ENCODE peak calls at places on chromosomes 3 and 15, in six cellular contexts. C, N, X, B, O and L are unnamed samples.

GRCh38 chr3:10437995-10438901 is 67.1 kb downstream of the ATP2B2 start:
- DNase-seq in C (no peak), N (no peak), X (no peak), B (no peak), O (no peak), L (no peak)

GRCh38 chr15:50881121-50882048 is 27.1 kb upstream of the AP4E1 start:
- DNase-seq in C (no peak), N (no peak), X (peak; percentile 35), B (no peak), O (no peak), L (no peak)

GRCh38 chr15:56886450-56886856 is 32.0 kb upstream of the TCF12 start:
- DNase-seq in C (no peak), N (no peak), X (no peak), B (no peak), O (no peak), L (no peak)

GRCh38 chr15:100831466-100831865 is 48.2 kb upstream of the ALDH1A3 start:
- DNase-seq in C (no peak), N (no peak), X (no peak), B (no peak), O (no peak), L (no peak)

GRCh38 chr3:61277411-61277810 is 26.2 kb upstream of the FHIT start:
- DNase-seq in C (no peak), N (no peak), X (no peak), B (no peak), O (no peak), L (no peak)

GRCh38 chr3:77319711-77320110 is 279.8 kb downstream of the ROBO2 start:
- DNase-seq in C (peak; percentile 38), N (no peak), X (no peak), B (no peak), O (no peak), L (peak; percentile 28)

GRCh38 chr3:13012228-13012691 is 61.0 kb downstream of the IQSEC1 start:
- DNase-seq in C (no peak), N (peak; percentile 59), X (no peak), B (no peak), O (no peak), L (peak; percentile 46)

GRCh38 chr15:91867581-91868026 is 14.1 kb downstream of the SLCO3A1 start:
- DNase-seq in C (no peak), N (no peak), X (peak; percentile 92), B (peak; percentile 57), O (peak; percentile 98), L (no peak)

GRCh38 chr3:188194327-188194726 is 40.4 kb downstream of the LPP start:
- DNase-seq in C (no peak), N (no peak), X (peak; percentile 25), B (no peak), O (no peak), L (no peak)

GRCh38 chr3:18669374-18669773 is 244.2 kb upstream of the SATB1 start:
- DNase-seq in C (no peak), N (no peak), X (no peak), B (no peak), O (no peak), L (no peak)

GRCh38 chr3:29291262-29291981 is 10.6 kb downstream of the RBMS3 start:
- DNase-seq in C (no peak), N (no peak), X (peak; percentile 44), B (no peak), O (no peak), L (no peak)

GRCh38 chr3:16587703-16588070 is 17.5 kb downstream of the DAZL start:
- DNase-seq in C (no peak), N (no peak), X (peak; percentile 53), B (no peak), O (no peak), L (no peak)

GRCh38 chr15:85955501-85956391 is 123.9 kb upstream of the AGBL1 start:
- DNase-seq in C (no peak), N (no peak), X (no peak), B (no peak), O (no peak), L (peak; percentile 17)

GRCh38 chr3:13289771-13290285 is 130.3 kb downstream of the NUP210 start:
- DNase-seq in C (no peak), N (no peak), X (no peak), B (no peak), O (no peak), L (no peak)

GRCh38 chr3:43497905-43498365 is 123.9 kb downstream of the ANO10 start:
- DNase-seq in C (no peak), N (no peak), X (peak; percentile 53), B (no peak), O (peak; percentile 17), L (no peak)

GRCh38 chr3:152051501-152052404 is 178.3 kb downstream of the SUCNR1 start:
- DNase-seq in C (no peak), N (no peak), X (peak; percentile 22), B (no peak), O (no peak), L (peak; percentile 21)

GRCh38 chr3:175255698-175256097 is 396.6 kb downstream of the NAALADL2 start:
- DNase-seq in C (no peak), N (no peak), X (peak; percentile 49), B (no peak), O (peak; percentile 30), L (no peak)

GRCh38 chr3:19598870-19599269 is 335.1 kb downstream of the EFHB start:
- DNase-seq in C (no peak), N (peak; percentile 4), X (no peak), B (no peak), O (no peak), L (peak; percentile 4)

GRCh38 chr15:97009036-97009555 is 678.6 kb downstream of the NR2F2 start:
- DNase-seq in C (no peak), N (no peak), X (no peak), B (no peak), O (no peak), L (no peak)

GRCh38 chr3:9345041-9345440 is 17.8 kb upstream of the THUMPD3 start:
- DNase-seq in C (no peak), N (no peak), X (no peak), B (no peak), O (no peak), L (no peak)

GRCh38 chr3:28077566-28077965 is 163.9 kb upstream of the CMC1 start:
- DNase-seq in C (peak; percentile 7), N (no peak), X (peak; percentile 66), B (no peak), O (no peak), L (no peak)

GRCh38 chr3:71784914-71785593 is at the start of gene PROK2:
- DNase-seq in C (peak; percentile 25), N (peak; percentile 42), X (no peak), B (no peak), O (peak; percentile 3), L (peak; percentile 24)

GRCh38 chr3:48863122-48863521 is 15.4 kb upstream of the PRKAR2A start:
- DNase-seq in C (no peak), N (no peak), X (no peak), B (no peak), O (no peak), L (no peak)

GRCh38 chr15:44427756-44428724 is 611 bp downstream of the CTDSPL2 start:
- DNase-seq in C (peak; percentile 51), N (no peak), X (peak; percentile 6), B (peak; percentile 8), O (peak; percentile 60), L (no peak)

GRCh38 chr3:45571216-45571615 is 23.3 kb upstream of the LIMD1 start:
- DNase-seq in C (no peak), N (no peak), X (no peak), B (no peak), O (no peak), L (no peak)

GRCh38 chr3:5006755-5007202 is 27.5 kb downstream of the BHLHE40 start:
- DNase-seq in C (no peak), N (peak; percentile 87), X (no peak), B (no peak), O (no peak), L (peak; percentile 80)

GRCh38 chr3:41205591-41205990 is 6.3 kb downstream of the CTNNB1 start:
- DNase-seq in C (no peak), N (no peak), X (no peak), B (no peak), O (no peak), L (no peak)

GRCh38 chr3:41200669-41201021 is 1.3 kb downstream of the CTNNB1 start:
- DNase-seq in C (peak; percentile 14), N (no peak), X (peak; percentile 38), B (no peak), O (peak; percentile 10), L (peak; percentile 18)

GRCh38 chr3:41202075-41202833 is 2.9 kb downstream of the CTNNB1 start:
- DNase-seq in C (no peak), N (no peak), X (no peak), B (no peak), O (no peak), L (no peak)

GRCh38 chr3:41204369-41204768 is 5.1 kb downstream of the CTNNB1 start:
- DNase-seq in C (no peak), N (no peak), X (no peak), B (no peak), O (no peak), L (no peak)

GRCh38 chr3:41202834-41203345 is 3.6 kb downstream of the CTNNB1 start:
- DNase-seq in C (no peak), N (no peak), X (peak; percentile 68), B (no peak), O (peak; percentile 26), L (peak; percentile 17)
- TF ChIP-seq CTCF in C (no peak), N (peak; percentile 20), X (peak; percentile 51), B (peak; percentile 33), O (peak; percentile 61), L (peak; percentile 30)

GRCh38 chr3:111210003-111210699 is 138.5 kb downstream of the NECTIN3 start:
- DNase-seq in C (no peak), N (no peak), X (peak; percentile 30), B (no peak), O (no peak), L (no peak)
- TF ChIP-seq CTCF in C (no peak), N (no peak), X (no peak), B (no peak), O (no peak), L (no peak)

DNA sequence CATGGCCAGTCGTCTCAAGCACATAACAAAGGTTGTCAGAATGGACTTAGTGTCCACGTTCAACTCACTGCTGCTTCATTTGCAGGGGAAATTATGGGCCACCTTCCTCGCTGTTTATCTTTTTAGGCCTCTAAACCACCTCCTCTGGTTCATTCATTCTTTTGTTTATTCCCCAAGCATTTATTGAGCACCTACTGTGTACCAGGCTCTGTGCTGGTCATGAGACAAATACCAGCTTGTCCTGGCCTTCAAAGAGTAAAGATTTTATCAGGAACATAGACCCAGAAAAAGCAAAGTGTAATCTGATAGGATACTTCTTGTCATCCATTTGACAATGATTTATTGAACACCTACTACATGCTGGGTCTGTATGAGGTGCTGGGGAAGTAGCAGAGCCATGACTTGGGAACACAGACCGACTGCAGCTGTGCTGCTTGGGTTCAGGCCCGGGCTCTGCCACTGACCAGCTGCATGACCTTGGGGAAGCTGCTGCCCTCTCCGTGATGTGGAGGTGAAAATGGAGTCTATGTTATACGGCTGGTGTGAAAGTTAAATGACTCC is 63.4 kb upstream of the SLC6A6 start:
- DNase-seq in C (no peak), N (no peak), X (no peak), B (no peak), O (no peak), L (no peak)
- TF ChIP-seq CTCF in C (no peak), N (no peak), X (no peak), B (no peak), O (no peak), L (no peak)

DNA sequence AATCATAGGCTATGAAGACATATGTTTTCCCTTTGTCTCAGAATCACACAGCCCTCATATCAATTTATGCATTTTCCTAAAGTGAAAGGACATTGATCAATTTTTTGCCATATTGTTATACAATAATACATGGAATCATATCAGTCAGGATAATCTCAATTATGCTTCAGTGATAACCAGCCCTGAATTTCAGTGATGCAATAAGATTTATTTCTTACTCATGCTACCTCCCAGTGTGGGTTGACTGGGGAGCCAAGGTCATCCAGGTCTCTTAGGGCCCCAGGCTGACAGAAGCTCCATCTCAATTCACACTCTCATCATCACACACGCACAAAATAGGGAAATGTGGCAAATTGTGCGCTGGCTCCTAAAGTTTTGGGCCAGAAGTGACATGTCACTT is 44.2 kb upstream of the TNIK start:
- DNase-seq in C (no peak), N (no peak), X (no peak), B (no peak), O (no peak), L (no peak)
- TF ChIP-seq CTCF in C (no peak), N (no peak), X (no peak), B (no peak), O (no peak), L (no peak)